ENCODE peak calls at places on chromosome 22, in seven cellular contexts. L is NCI-H345; F is stimulated activated CD4-positive, alpha-beta T cell treated with anti-CD3 and anti-CD28 coated beads, Interleukin-12 subunit alpha, Interleukin-12 subunit beta, amount 100 ng/mL, for 48 hours; P is SHP77 treated with DMSO at 0.1 percent for 48 hours; Z is EL; J is mammary epithelial cell; O is T follicular helper cell. I is an unnamed sample.

GRCh38 chr22:44746836-44747519 is 5.4 kb upstream of the ARHGAP8 start:
- DNase-seq in Z (no peak), J (no peak), L (no peak), O (no peak), P (no peak), F (no peak), I (no peak)

GRCh38 chr22:46732513-46732912 is 5.5 kb downstream of the CERK start:
- DNase-seq in L (no peak), F (no peak), J (no peak), P (no peak), O (no peak), Z (no peak), I (no peak)

GRCh38 chr22:40512426-40513136 is 123.9 kb downstream of the MRTFA start:
- DNase-seq in J (peak; percentile 94), F (no peak), O (no peak), Z (peak; percentile 99), L (no peak), P (no peak), I (no peak)

GRCh38 chr22:28711820-28712777 is 29.5 kb downstream of the CHEK2 start:
- DNase-seq in J (peak; percentile 88), P (no peak), F (no peak), O (no peak), Z (peak; percentile 95), L (no peak), I (no peak)

GRCh38 chr22:24181996-24182560 is 791 bp downstream of the SUSD2 start:
- DNase-seq in O (no peak), P (no peak), J (no peak), Z (no peak), F (no peak), L (no peak), I (no peak)

GRCh38 chr22:39920134-39920743 is 19.4 kb downstream of the GRAP2 start:
- DNase-seq in F (peak; percentile 54), P (no peak), L (no peak), Z (no peak), O (no peak), J (no peak), I (no peak)

GRCh38 chr22:35930933-35931332 is 97.7 kb downstream of the RBFOX2 start:
- DNase-seq in J (peak; percentile 44), Z (peak; percentile 69), F (no peak), O (no peak), L (peak; percentile 4), P (peak; percentile 4), I (no peak)

GRCh38 chr22:28896611-28897010 is 13.2 kb downstream of the ZNRF3 start:
- DNase-seq in P (no peak), J (peak; percentile 26), L (no peak), F (no peak), O (no peak), Z (no peak), I (no peak)

GRCh38 chr22:36773935-36774334 is 2.0 kb downstream of the IFT27 start:
- DNase-seq in Z (peak; percentile 24), J (peak; percentile 31), P (no peak), F (no peak), O (no peak), L (no peak), I (no peak)

GRCh38 chr22:44901301-44901700 is 108.5 kb downstream of the PHF21B start:
- DNase-seq in O (no peak), F (no peak), J (no peak), Z (no peak), P (no peak), L (no peak), I (no peak)

GRCh38 chr22:38871360-38872171 is 450 bp downstream of the CBX6 start:
- DNase-seq in O (no peak), J (peak; percentile 25), P (no peak), F (no peak), L (no peak), Z (peak; percentile 30), I (no peak)

GRCh38 chr22:44884968-44885805 is 124.6 kb downstream of the PHF21B start:
- DNase-seq in L (no peak), O (no peak), F (no peak), J (no peak), Z (peak; percentile 14), P (no peak), I (peak; percentile 71)

GRCh38 chr22:20503816-20504215 is 3.6 kb upstream of the MED15 start:
- DNase-seq in L (no peak), J (peak; percentile 45), F (no peak), Z (peak; percentile 50), P (no peak), O (no peak), I (no peak)

GRCh38 chr22:19815823-19816290 is 38.8 kb downstream of the GNB1L start:
- DNase-seq in P (no peak), O (no peak), F (no peak), J (no peak), L (no peak), Z (no peak), I (no peak)

GRCh38 chr22:46972901-46973831 is 210.7 kb downstream of the TBC1D22A start:
- DNase-seq in O (no peak), L (no peak), F (no peak), P (no peak), Z (no peak), J (no peak), I (no peak)

GRCh38 chr22:44847892-44848291 is 95.5 kb downstream of the ARHGAP8 start:
- DNase-seq in P (no peak), L (no peak), F (no peak), J (no peak), O (no peak), Z (no peak), I (no peak)

GRCh38 chr22:39360674-39361413 is 11.1 kb downstream of the SYNGR1 start:
- DNase-seq in O (no peak), J (peak; percentile 72), P (no peak), F (no peak), L (no peak), Z (no peak), I (no peak)

GRCh38 chr22:26430600-26430999 is 1.5 kb downstream of the ASPHD2 start:
- DNase-seq in O (no peak), Z (no peak), L (no peak), F (no peak), J (no peak), P (no peak), I (no peak)

GRCh38 chr22:42452456-42452855 is 20.3 kb upstream of the NFAM1 start:
- DNase-seq in Z (no peak), L (no peak), F (no peak), P (no peak), O (no peak), J (no peak), I (no peak)

I was measured in NCI-H510A.